ENCODE peak calls at places on chromosomes 2 and 18, in nine cellular contexts. One of them, this sample, is unnamed.

GRCh38 chr2:63840081-63840784 is 1.5 kb upstream of the UGP2 start:
- DNase-seq in choroid plexus epithelial cell: peak
- DNase-seq in CD8-positive, alpha-beta T cell: no peak
- DNase-seq in activated CD8-positive, alpha-beta T cell treated with anti-CD3 and anti-CD28 coated beads for 36 hours: peak
- DNase-seq in fibroblast of pulmonary artery: no peak
- DNase-seq in WERI-Rb-1: no peak
- DNase-seq in dorsolateral prefrontal cortex: no peak
- DNase-seq in endothelial cell: no peak
- DNase-seq in AG04450: no peak
- DNase-seq in this sample: peak

GRCh38 chr2:181398000-181398399 is 59.2 kb upstream of the ITGA4 start:
- DNase-seq in choroid plexus epithelial cell: no peak
- DNase-seq in CD8-positive, alpha-beta T cell: no peak
- DNase-seq in activated CD8-positive, alpha-beta T cell treated with anti-CD3 and anti-CD28 coated beads for 36 hours: no peak
- DNase-seq in fibroblast of pulmonary artery: no peak
- DNase-seq in WERI-Rb-1: no peak
- DNase-seq in dorsolateral prefrontal cortex: no peak
- DNase-seq in endothelial cell: no peak
- DNase-seq in AG04450: no peak
- DNase-seq in this sample: no peak

GRCh38 chr18:36309436-36310391 is 12.2 kb downstream of the FHOD3 start:
- DNase-seq in choroid plexus epithelial cell: peak
- DNase-seq in CD8-positive, alpha-beta T cell: no peak
- DNase-seq in activated CD8-positive, alpha-beta T cell treated with anti-CD3 and anti-CD28 coated beads for 36 hours: no peak
- DNase-seq in fibroblast of pulmonary artery: peak
- DNase-seq in WERI-Rb-1: peak
- DNase-seq in dorsolateral prefrontal cortex: no peak
- DNase-seq in endothelial cell: no peak
- DNase-seq in AG04450: peak
- DNase-seq in this sample: no peak

GRCh38 chr2:115560671-115561070 is 1118.2 kb downstream of the DPP10 start:
- DNase-seq in choroid plexus epithelial cell: no peak
- DNase-seq in CD8-positive, alpha-beta T cell: no peak
- DNase-seq in activated CD8-positive, alpha-beta T cell treated with anti-CD3 and anti-CD28 coated beads for 36 hours: no peak
- DNase-seq in fibroblast of pulmonary artery: no peak
- DNase-seq in WERI-Rb-1: no peak
- DNase-seq in dorsolateral prefrontal cortex: no peak
- DNase-seq in endothelial cell: no peak
- DNase-seq in AG04450: no peak
- DNase-seq in this sample: no peak

GRCh38 chr18:30682667-30683066 is 359.9 kb downstream of the DSC3 start:
- DNase-seq in choroid plexus epithelial cell: peak
- DNase-seq in CD8-positive, alpha-beta T cell: no peak
- DNase-seq in activated CD8-positive, alpha-beta T cell treated with anti-CD3 and anti-CD28 coated beads for 36 hours: no peak
- DNase-seq in fibroblast of pulmonary artery: peak
- DNase-seq in WERI-Rb-1: no peak
- DNase-seq in dorsolateral prefrontal cortex: no peak
- DNase-seq in endothelial cell: no peak
- DNase-seq in AG04450: no peak
- DNase-seq in this sample: no peak

GRCh38 chr2:55158111-55158814 is 73.8 kb downstream of the CLHC1 start:
- DNase-seq in choroid plexus epithelial cell: no peak
- DNase-seq in CD8-positive, alpha-beta T cell: no peak
- DNase-seq in activated CD8-positive, alpha-beta T cell treated with anti-CD3 and anti-CD28 coated beads for 36 hours: no peak
- DNase-seq in fibroblast of pulmonary artery: no peak
- DNase-seq in WERI-Rb-1: no peak
- DNase-seq in dorsolateral prefrontal cortex: no peak
- DNase-seq in endothelial cell: no peak
- DNase-seq in AG04450: no peak
- DNase-seq in this sample: no peak

GRCh38 chr2:145184741-145185671 is 665.1 kb upstream of the ZEB2 start:
- DNase-seq in choroid plexus epithelial cell: peak
- DNase-seq in CD8-positive, alpha-beta T cell: no peak
- DNase-seq in activated CD8-positive, alpha-beta T cell treated with anti-CD3 and anti-CD28 coated beads for 36 hours: no peak
- DNase-seq in fibroblast of pulmonary artery: no peak
- DNase-seq in WERI-Rb-1: no peak
- DNase-seq in dorsolateral prefrontal cortex: no peak
- DNase-seq in endothelial cell: no peak
- DNase-seq in AG04450: no peak
- DNase-seq in this sample: no peak

GRCh38 chr18:76518073-76518472 is 23.0 kb upstream of the ZNF516 start:
- DNase-seq in choroid plexus epithelial cell: peak
- DNase-seq in CD8-positive, alpha-beta T cell: no peak
- DNase-seq in activated CD8-positive, alpha-beta T cell treated with anti-CD3 and anti-CD28 coated beads for 36 hours: no peak
- DNase-seq in fibroblast of pulmonary artery: no peak
- DNase-seq in WERI-Rb-1: no peak
- DNase-seq in dorsolateral prefrontal cortex: no peak
- DNase-seq in endothelial cell: no peak
- DNase-seq in AG04450: no peak
- DNase-seq in this sample: no peak

GRCh38 chr2:60550151-60550983 is 3.1 kb downstream of the BCL11A start:
- DNase-seq in choroid plexus epithelial cell: peak
- DNase-seq in CD8-positive, alpha-beta T cell: peak
- DNase-seq in activated CD8-positive, alpha-beta T cell treated with anti-CD3 and anti-CD28 coated beads for 36 hours: peak
- DNase-seq in fibroblast of pulmonary artery: peak
- DNase-seq in WERI-Rb-1: peak
- DNase-seq in dorsolateral prefrontal cortex: peak
- DNase-seq in endothelial cell: peak
- DNase-seq in AG04450: peak
- DNase-seq in this sample: peak

GRCh38 chr2:201984800-201985525 is 48.7 kb upstream of the FZD7 start:
- DNase-seq in choroid plexus epithelial cell: no peak
- DNase-seq in CD8-positive, alpha-beta T cell: no peak
- DNase-seq in activated CD8-positive, alpha-beta T cell treated with anti-CD3 and anti-CD28 coated beads for 36 hours: peak
- DNase-seq in fibroblast of pulmonary artery: no peak
- DNase-seq in WERI-Rb-1: no peak
- DNase-seq in dorsolateral prefrontal cortex: peak
- DNase-seq in endothelial cell: no peak
- DNase-seq in AG04450: no peak
- DNase-seq in this sample: no peak

GRCh38 chr2:20509766-20510490 is 63.1 kb downstream of the RHOB start:
- DNase-seq in choroid plexus epithelial cell: peak
- DNase-seq in CD8-positive, alpha-beta T cell: no peak
- DNase-seq in activated CD8-positive, alpha-beta T cell treated with anti-CD3 and anti-CD28 coated beads for 36 hours: no peak
- DNase-seq in fibroblast of pulmonary artery: peak
- DNase-seq in WERI-Rb-1: peak
- DNase-seq in dorsolateral prefrontal cortex: peak
- DNase-seq in endothelial cell: no peak
- DNase-seq in AG04450: no peak
- DNase-seq in this sample: no peak

GRCh38 chr2:173021939-173022371 is 53.7 kb upstream of the MAP3K20 start:
- DNase-seq in choroid plexus epithelial cell: peak
- DNase-seq in CD8-positive, alpha-beta T cell: no peak
- DNase-seq in activated CD8-positive, alpha-beta T cell treated with anti-CD3 and anti-CD28 coated beads for 36 hours: no peak
- DNase-seq in fibroblast of pulmonary artery: peak
- DNase-seq in WERI-Rb-1: peak
- DNase-seq in dorsolateral prefrontal cortex: no peak
- DNase-seq in endothelial cell: no peak
- DNase-seq in AG04450: no peak
- DNase-seq in this sample: no peak

GRCh38 chr2:42951263-42951938 is 159.0 kb upstream of the HAAO start:
- DNase-seq in choroid plexus epithelial cell: no peak
- DNase-seq in CD8-positive, alpha-beta T cell: no peak
- DNase-seq in activated CD8-positive, alpha-beta T cell treated with anti-CD3 and anti-CD28 coated beads for 36 hours: no peak
- DNase-seq in fibroblast of pulmonary artery: no peak
- DNase-seq in WERI-Rb-1: no peak
- DNase-seq in dorsolateral prefrontal cortex: no peak
- DNase-seq in endothelial cell: no peak
- DNase-seq in AG04450: no peak
- DNase-seq in this sample: no peak

GRCh38 chr2:69366-70344 is 23.4 kb upstream of the FAM110C start:
- DNase-seq in choroid plexus epithelial cell: no peak
- DNase-seq in CD8-positive, alpha-beta T cell: no peak
- DNase-seq in activated CD8-positive, alpha-beta T cell treated with anti-CD3 and anti-CD28 coated beads for 36 hours: no peak
- DNase-seq in fibroblast of pulmonary artery: no peak
- DNase-seq in WERI-Rb-1: no peak
- DNase-seq in dorsolateral prefrontal cortex: no peak
- DNase-seq in endothelial cell: peak
- DNase-seq in AG04450: no peak
- DNase-seq in this sample: no peak

GRCh38 chr2:144995482-144995881 is 475.6 kb upstream of the ZEB2 start:
- DNase-seq in choroid plexus epithelial cell: peak
- DNase-seq in CD8-positive, alpha-beta T cell: no peak
- DNase-seq in activated CD8-positive, alpha-beta T cell treated with anti-CD3 and anti-CD28 coated beads for 36 hours: no peak
- DNase-seq in fibroblast of pulmonary artery: peak
- DNase-seq in WERI-Rb-1: no peak
- DNase-seq in dorsolateral prefrontal cortex: no peak
- DNase-seq in endothelial cell: no peak
- DNase-seq in AG04450: no peak
- DNase-seq in this sample: no peak

DNA sequence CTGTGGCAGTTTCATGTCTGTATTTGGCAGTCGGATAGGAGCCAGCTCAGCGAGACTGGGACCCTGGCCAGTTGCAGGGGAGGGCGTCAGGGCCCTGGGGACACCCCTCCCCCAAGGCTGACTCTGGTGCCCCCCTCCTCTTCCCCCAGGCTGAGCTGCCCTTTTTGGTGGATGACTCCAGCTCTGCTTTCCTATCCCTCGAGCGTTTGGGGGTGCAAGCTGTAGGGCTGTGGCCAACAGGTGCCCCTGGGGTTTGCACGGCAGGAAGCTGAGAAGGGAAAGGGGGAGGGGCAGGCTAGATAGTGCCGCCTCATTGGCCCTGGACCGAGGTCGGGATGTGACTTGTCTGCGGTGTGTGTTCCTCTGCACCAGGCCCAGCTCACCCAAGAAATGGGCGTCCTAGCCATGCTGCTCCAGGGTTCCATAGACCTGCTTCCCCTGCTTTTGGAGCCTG is 26.4 kb downstream of the SPEG start:
- DNase-seq in choroid plexus epithelial cell: no peak
- DNase-seq in CD8-positive, alpha-beta T cell: no peak
- DNase-seq in activated CD8-positive, alpha-beta T cell treated with anti-CD3 and anti-CD28 coated beads for 36 hours: peak
- DNase-seq in fibroblast of pulmonary artery: peak
- DNase-seq in WERI-Rb-1: peak
- DNase-seq in dorsolateral prefrontal cortex: no peak
- DNase-seq in endothelial cell: no peak
- DNase-seq in AG04450: no peak
- DNase-seq in this sample: no peak
- TF ChIP-seq CTCF in choroid plexus epithelial cell: no peak
- TF ChIP-seq CTCF in CD8-positive, alpha-beta T cell: no peak
- TF ChIP-seq CTCF in activated CD8-positive, alpha-beta T cell treated with anti-CD3 and anti-CD28 coated beads for 36 hours: no peak
- TF ChIP-seq CTCF in fibroblast of pulmonary artery: no peak
- TF ChIP-seq CTCF in WERI-Rb-1: no peak
- TF ChIP-seq CTCF in dorsolateral prefrontal cortex: no peak
- TF ChIP-seq CTCF in endothelial cell: no peak
- TF ChIP-seq CTCF in AG04450: no peak
- TF ChIP-seq CTCF in this sample: no peak

GRCh38 chr2:198471291-198471690 is 666.9 kb downstream of the PLCL1 start:
- DNase-seq in choroid plexus epithelial cell: no peak
- DNase-seq in CD8-positive, alpha-beta T cell: no peak
- DNase-seq in activated CD8-positive, alpha-beta T cell treated with anti-CD3 and anti-CD28 coated beads for 36 hours: no peak
- DNase-seq in fibroblast of pulmonary artery: no peak
- DNase-seq in WERI-Rb-1: no peak
- DNase-seq in dorsolateral prefrontal cortex: no peak
- DNase-seq in endothelial cell: no peak
- DNase-seq in AG04450: no peak
- DNase-seq in this sample: no peak
- TF ChIP-seq CTCF in choroid plexus epithelial cell: no peak
- TF ChIP-seq CTCF in CD8-positive, alpha-beta T cell: no peak
- TF ChIP-seq CTCF in activated CD8-positive, alpha-beta T cell treated with anti-CD3 and anti-CD28 coated beads for 36 hours: no peak
- TF ChIP-seq CTCF in fibroblast of pulmonary artery: no peak
- TF ChIP-seq CTCF in WERI-Rb-1: peak
- TF ChIP-seq CTCF in dorsolateral prefrontal cortex: no peak
- TF ChIP-seq CTCF in endothelial cell: peak
- TF ChIP-seq CTCF in AG04450: peak
- TF ChIP-seq CTCF in this sample: no peak

DNA sequence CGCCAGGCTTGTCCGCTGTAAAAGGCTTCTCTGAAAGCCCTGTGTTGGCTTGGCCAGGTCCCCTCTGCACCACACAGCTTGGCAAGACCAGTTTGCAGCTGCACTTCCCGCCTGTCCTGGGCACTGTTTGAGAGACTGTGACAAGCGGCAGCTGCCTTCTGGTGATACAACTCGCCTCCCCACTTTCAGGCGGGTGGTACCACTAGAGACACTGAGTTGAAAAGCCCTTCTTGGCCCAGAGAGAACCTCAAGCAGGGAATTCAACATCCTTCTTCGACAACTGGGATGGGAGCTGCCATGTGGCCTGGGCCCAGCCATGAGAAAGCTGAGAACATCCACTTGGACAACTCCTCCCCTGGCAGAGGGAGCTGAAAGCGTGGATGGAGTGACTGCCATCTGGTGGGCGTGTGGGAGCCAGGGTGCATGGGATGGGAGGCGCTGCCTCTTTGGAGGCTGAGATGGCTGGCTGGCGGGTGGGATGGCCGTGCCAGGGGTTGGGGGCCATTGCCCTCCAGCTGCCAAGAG is 125.5 kb upstream of the REV1 start:
- DNase-seq in choroid plexus epithelial cell: peak
- DNase-seq in CD8-positive, alpha-beta T cell: no peak
- DNase-seq in activated CD8-positive, alpha-beta T cell treated with anti-CD3 and anti-CD28 coated beads for 36 hours: no peak
- DNase-seq in fibroblast of pulmonary artery: no peak
- DNase-seq in WERI-Rb-1: peak
- DNase-seq in dorsolateral prefrontal cortex: peak
- DNase-seq in endothelial cell: no peak
- DNase-seq in AG04450: no peak
- DNase-seq in this sample: no peak
- TF ChIP-seq CTCF in choroid plexus epithelial cell: peak
- TF ChIP-seq CTCF in CD8-positive, alpha-beta T cell: no peak
- TF ChIP-seq CTCF in activated CD8-positive, alpha-beta T cell treated with anti-CD3 and anti-CD28 coated beads for 36 hours: no peak
- TF ChIP-seq CTCF in fibroblast of pulmonary artery: no peak
- TF ChIP-seq CTCF in WERI-Rb-1: peak
- TF ChIP-seq CTCF in dorsolateral prefrontal cortex: peak
- TF ChIP-seq CTCF in endothelial cell: no peak
- TF ChIP-seq CTCF in AG04450: no peak
- TF ChIP-seq CTCF in this sample: peak

GRCh38 chr2:230864605-230865323 is at the start of gene ITM2C:
- DNase-seq in choroid plexus epithelial cell: peak
- DNase-seq in CD8-positive, alpha-beta T cell: peak
- DNase-seq in activated CD8-positive, alpha-beta T cell treated with anti-CD3 and anti-CD28 coated beads for 36 hours: peak
- DNase-seq in fibroblast of pulmonary artery: peak
- DNase-seq in WERI-Rb-1: peak
- DNase-seq in dorsolateral prefrontal cortex: no peak
- DNase-seq in endothelial cell: peak
- DNase-seq in AG04450: peak
- DNase-seq in this sample: peak

GRCh38 chr2:230866704-230867561 is 2.2 kb downstream of the ITM2C start:
- DNase-seq in choroid plexus epithelial cell: no peak
- DNase-seq in CD8-positive, alpha-beta T cell: peak
- DNase-seq in activated CD8-positive, alpha-beta T cell treated with anti-CD3 and anti-CD28 coated beads for 36 hours: peak
- DNase-seq in fibroblast of pulmonary artery: peak
- DNase-seq in WERI-Rb-1: no peak
- DNase-seq in dorsolateral prefrontal cortex: no peak
- DNase-seq in endothelial cell: no peak
- DNase-seq in AG04450: no peak
- DNase-seq in this sample: no peak

GRCh38 chr2:230864122-230864604 is 579 bp upstream of the ITM2C start:
- DNase-seq in choroid plexus epithelial cell: no peak
- DNase-seq in CD8-positive, alpha-beta T cell: no peak
- DNase-seq in activated CD8-positive, alpha-beta T cell treated with anti-CD3 and anti-CD28 coated beads for 36 hours: no peak
- DNase-seq in fibroblast of pulmonary artery: no peak
- DNase-seq in WERI-Rb-1: no peak
- DNase-seq in dorsolateral prefrontal cortex: no peak
- DNase-seq in endothelial cell: no peak
- DNase-seq in AG04450: no peak
- DNase-seq in this sample: no peak

GRCh38 chr2:230865324-230865765 is 603 bp downstream of the ITM2C start:
- DNase-seq in choroid plexus epithelial cell: no peak
- DNase-seq in CD8-positive, alpha-beta T cell: no peak
- DNase-seq in activated CD8-positive, alpha-beta T cell treated with anti-CD3 and anti-CD28 coated beads for 36 hours: peak
- DNase-seq in fibroblast of pulmonary artery: peak
- DNase-seq in WERI-Rb-1: no peak
- DNase-seq in dorsolateral prefrontal cortex: no peak
- DNase-seq in endothelial cell: no peak
- DNase-seq in AG04450: no peak
- DNase-seq in this sample: no peak

GRCh38 chr2:230865766-230866703 is 1.3 kb downstream of the ITM2C start:
- DNase-seq in choroid plexus epithelial cell: peak
- DNase-seq in CD8-positive, alpha-beta T cell: peak
- DNase-seq in activated CD8-positive, alpha-beta T cell treated with anti-CD3 and anti-CD28 coated beads for 36 hours: peak
- DNase-seq in fibroblast of pulmonary artery: peak
- DNase-seq in WERI-Rb-1: peak
- DNase-seq in dorsolateral prefrontal cortex: peak
- DNase-seq in endothelial cell: peak
- DNase-seq in AG04450: no peak
- DNase-seq in this sample: no peak
- TF ChIP-seq CTCF in choroid plexus epithelial cell: peak
- TF ChIP-seq CTCF in CD8-positive, alpha-beta T cell: no peak
- TF ChIP-seq CTCF in activated CD8-positive, alpha-beta T cell treated with anti-CD3 and anti-CD28 coated beads for 36 hours: no peak
- TF ChIP-seq CTCF in fibroblast of pulmonary artery: peak
- TF ChIP-seq CTCF in WERI-Rb-1: peak
- TF ChIP-seq CTCF in dorsolateral prefrontal cortex: no peak
- TF ChIP-seq CTCF in endothelial cell: no peak
- TF ChIP-seq CTCF in AG04450: peak
- TF ChIP-seq CTCF in this sample: no peak

This sample was measured in GM10248.